ENCODE peak calls at places on chromosomes 12 and 14, in ten cellular contexts. One of them, this sample, is unnamed.

GRCh38 chr12:47346251-47347019 is 266.7 kb upstream of the AMIGO2 start:
- DNase-seq in RWPE1: no peak
- DNase-seq in lower lobe of right lung: no peak
- DNase-seq in psoas muscle: no peak
- DNase-seq in mesendoderm: peak
- DNase-seq in heart left ventricle: no peak
- DNase-seq in suprapubic skin: no peak
- DNase-seq in endodermal cell: no peak
- DNase-seq in H9: no peak
- DNase-seq in cardiac muscle cell: no peak
- DNase-seq in this sample: no peak

GRCh38 chr14:32576088-32576795 is 247.1 kb downstream of the AKAP6 start:
- DNase-seq in RWPE1: peak
- DNase-seq in lower lobe of right lung: no peak
- DNase-seq in psoas muscle: no peak
- DNase-seq in mesendoderm: peak
- DNase-seq in heart left ventricle: peak
- DNase-seq in suprapubic skin: no peak
- DNase-seq in endodermal cell: peak
- DNase-seq in H9: peak
- DNase-seq in cardiac muscle cell: peak
- DNase-seq in this sample: no peak

GRCh38 chr12:103571286-103571685 is 15.8 kb upstream of the STAB2 start:
- DNase-seq in RWPE1: no peak
- DNase-seq in lower lobe of right lung: peak
- DNase-seq in psoas muscle: no peak
- DNase-seq in mesendoderm: peak
- DNase-seq in heart left ventricle: no peak
- DNase-seq in suprapubic skin: no peak
- DNase-seq in endodermal cell: peak
- DNase-seq in H9: peak
- DNase-seq in cardiac muscle cell: peak
- DNase-seq in this sample: no peak

GRCh38 chr12:68785358-68785757 is 22.6 kb upstream of the MDM2 start:
- DNase-seq in RWPE1: peak
- DNase-seq in lower lobe of right lung: no peak
- DNase-seq in psoas muscle: no peak
- DNase-seq in mesendoderm: no peak
- DNase-seq in heart left ventricle: no peak
- DNase-seq in suprapubic skin: no peak
- DNase-seq in endodermal cell: no peak
- DNase-seq in H9: no peak
- DNase-seq in cardiac muscle cell: peak
- DNase-seq in this sample: no peak

GRCh38 chr12:30166416-30166815 is 382.7 kb upstream of the TMTC1 start:
- DNase-seq in RWPE1: no peak
- DNase-seq in lower lobe of right lung: no peak
- DNase-seq in psoas muscle: no peak
- DNase-seq in mesendoderm: no peak
- DNase-seq in heart left ventricle: no peak
- DNase-seq in suprapubic skin: no peak
- DNase-seq in endodermal cell: no peak
- DNase-seq in H9: no peak
- DNase-seq in cardiac muscle cell: peak
- DNase-seq in this sample: no peak

GRCh38 chr14:100487304-100487703 is 99.9 kb downstream of the BEGAIN start:
- DNase-seq in RWPE1: no peak
- DNase-seq in lower lobe of right lung: no peak
- DNase-seq in psoas muscle: no peak
- DNase-seq in mesendoderm: no peak
- DNase-seq in heart left ventricle: no peak
- DNase-seq in suprapubic skin: no peak
- DNase-seq in endodermal cell: no peak
- DNase-seq in H9: no peak
- DNase-seq in cardiac muscle cell: no peak
- DNase-seq in this sample: no peak

GRCh38 chr12:111444706-111445310 is 39.1 kb downstream of the SH2B3 start:
- DNase-seq in RWPE1: no peak
- DNase-seq in lower lobe of right lung: peak
- DNase-seq in psoas muscle: peak
- DNase-seq in mesendoderm: peak
- DNase-seq in heart left ventricle: peak
- DNase-seq in suprapubic skin: no peak
- DNase-seq in endodermal cell: peak
- DNase-seq in H9: no peak
- DNase-seq in cardiac muscle cell: peak
- DNase-seq in this sample: no peak

GRCh38 chr12:1660304-1661187 is 30.3 kb upstream of the ADIPOR2 start:
- DNase-seq in RWPE1: peak
- DNase-seq in lower lobe of right lung: peak
- DNase-seq in psoas muscle: peak
- DNase-seq in mesendoderm: no peak
- DNase-seq in heart left ventricle: no peak
- DNase-seq in suprapubic skin: peak
- DNase-seq in endodermal cell: peak
- DNase-seq in H9: no peak
- DNase-seq in cardiac muscle cell: peak
- DNase-seq in this sample: peak

GRCh38 chr14:69528930-69529329 is 44.4 kb downstream of the PLEKHD1 start:
- DNase-seq in RWPE1: no peak
- DNase-seq in lower lobe of right lung: no peak
- DNase-seq in psoas muscle: no peak
- DNase-seq in mesendoderm: no peak
- DNase-seq in heart left ventricle: no peak
- DNase-seq in suprapubic skin: no peak
- DNase-seq in endodermal cell: no peak
- DNase-seq in H9: no peak
- DNase-seq in cardiac muscle cell: no peak
- DNase-seq in this sample: no peak

GRCh38 chr14:25537846-25538455 is 488.0 kb upstream of the STXBP6 start:
- DNase-seq in RWPE1: no peak
- DNase-seq in lower lobe of right lung: no peak
- DNase-seq in psoas muscle: no peak
- DNase-seq in mesendoderm: peak
- DNase-seq in heart left ventricle: no peak
- DNase-seq in suprapubic skin: no peak
- DNase-seq in endodermal cell: peak
- DNase-seq in H9: peak
- DNase-seq in cardiac muscle cell: no peak
- DNase-seq in this sample: no peak

GRCh38 chr12:117151195-117152031 is 38.9 kb downstream of the FBXO21 start:
- DNase-seq in RWPE1: no peak
- DNase-seq in lower lobe of right lung: peak
- DNase-seq in psoas muscle: peak
- DNase-seq in mesendoderm: peak
- DNase-seq in heart left ventricle: peak
- DNase-seq in suprapubic skin: peak
- DNase-seq in endodermal cell: peak
- DNase-seq in H9: peak
- DNase-seq in cardiac muscle cell: peak
- DNase-seq in this sample: no peak

GRCh38 chr12:95998611-95999300 is 2.6 kb upstream of the HAL start:
- DNase-seq in RWPE1: peak
- DNase-seq in lower lobe of right lung: no peak
- DNase-seq in psoas muscle: no peak
- DNase-seq in mesendoderm: peak
- DNase-seq in heart left ventricle: peak
- DNase-seq in suprapubic skin: no peak
- DNase-seq in endodermal cell: peak
- DNase-seq in H9: peak
- DNase-seq in cardiac muscle cell: peak
- DNase-seq in this sample: no peak

GRCh38 chr12:3114671-3115070 is 37.5 kb downstream of the TSPAN9 start:
- DNase-seq in RWPE1: no peak
- DNase-seq in lower lobe of right lung: no peak
- DNase-seq in psoas muscle: peak
- DNase-seq in mesendoderm: no peak
- DNase-seq in heart left ventricle: no peak
- DNase-seq in suprapubic skin: no peak
- DNase-seq in endodermal cell: no peak
- DNase-seq in H9: no peak
- DNase-seq in cardiac muscle cell: no peak
- DNase-seq in this sample: no peak

GRCh38 chr14:35944847-35945246 is 118.7 kb downstream of the BRMS1L start:
- DNase-seq in RWPE1: peak
- DNase-seq in lower lobe of right lung: no peak
- DNase-seq in psoas muscle: no peak
- DNase-seq in mesendoderm: peak
- DNase-seq in heart left ventricle: no peak
- DNase-seq in suprapubic skin: no peak
- DNase-seq in endodermal cell: peak
- DNase-seq in H9: peak
- DNase-seq in cardiac muscle cell: no peak
- DNase-seq in this sample: no peak

GRCh38 chr14:35934499-35934898 is 108.4 kb downstream of the BRMS1L start:
- DNase-seq in RWPE1: no peak
- DNase-seq in lower lobe of right lung: no peak
- DNase-seq in psoas muscle: no peak
- DNase-seq in mesendoderm: no peak
- DNase-seq in heart left ventricle: no peak
- DNase-seq in suprapubic skin: no peak
- DNase-seq in endodermal cell: no peak
- DNase-seq in H9: no peak
- DNase-seq in cardiac muscle cell: no peak
- DNase-seq in this sample: no peak

GRCh38 chr14:35940291-35940690 is 114.2 kb downstream of the BRMS1L start:
- DNase-seq in RWPE1: no peak
- DNase-seq in lower lobe of right lung: no peak
- DNase-seq in psoas muscle: no peak
- DNase-seq in mesendoderm: no peak
- DNase-seq in heart left ventricle: no peak
- DNase-seq in suprapubic skin: no peak
- DNase-seq in endodermal cell: no peak
- DNase-seq in H9: no peak
- DNase-seq in cardiac muscle cell: no peak
- DNase-seq in this sample: no peak
- H3K27ac ChIP-seq in RWPE1: no peak
- H3K27ac ChIP-seq in lower lobe of right lung: no peak
- H3K27ac ChIP-seq in psoas muscle: no peak
- H3K27ac ChIP-seq in mesendoderm: no peak
- H3K27ac ChIP-seq in heart left ventricle: no peak
- H3K27ac ChIP-seq in suprapubic skin: no peak
- H3K27ac ChIP-seq in endodermal cell: no peak
- H3K27ac ChIP-seq in H9: no peak
- H3K27ac ChIP-seq in cardiac muscle cell: no peak
- H3K27ac ChIP-seq in this sample: no peak

GRCh38 chr12:63525831-63526230 is 142.5 kb downstream of the DPY19L2 start:
- DNase-seq in RWPE1: no peak
- DNase-seq in lower lobe of right lung: no peak
- DNase-seq in psoas muscle: no peak
- DNase-seq in mesendoderm: no peak
- DNase-seq in heart left ventricle: no peak
- DNase-seq in suprapubic skin: no peak
- DNase-seq in endodermal cell: no peak
- DNase-seq in H9: no peak
- DNase-seq in cardiac muscle cell: no peak
- DNase-seq in this sample: no peak
- H3K27ac ChIP-seq in RWPE1: no peak
- H3K27ac ChIP-seq in lower lobe of right lung: no peak
- H3K27ac ChIP-seq in psoas muscle: no peak
- H3K27ac ChIP-seq in mesendoderm: no peak
- H3K27ac ChIP-seq in heart left ventricle: no peak
- H3K27ac ChIP-seq in suprapubic skin: no peak
- H3K27ac ChIP-seq in endodermal cell: no peak
- H3K27ac ChIP-seq in H9: no peak
- H3K27ac ChIP-seq in cardiac muscle cell: no peak
- H3K27ac ChIP-seq in this sample: no peak

GRCh38 chr12:113135178-113136127 is at the start of gene RASAL1:
- DNase-seq in RWPE1: peak
- DNase-seq in lower lobe of right lung: peak
- DNase-seq in psoas muscle: no peak
- DNase-seq in mesendoderm: peak
- DNase-seq in heart left ventricle: no peak
- DNase-seq in suprapubic skin: no peak
- DNase-seq in endodermal cell: peak
- DNase-seq in H9: peak
- DNase-seq in cardiac muscle cell: no peak
- DNase-seq in this sample: no peak
- H3K27ac ChIP-seq in RWPE1: no peak
- H3K27ac ChIP-seq in lower lobe of right lung: no peak
- H3K27ac ChIP-seq in psoas muscle: no peak
- H3K27ac ChIP-seq in mesendoderm: no peak
- H3K27ac ChIP-seq in heart left ventricle: no peak
- H3K27ac ChIP-seq in suprapubic skin: peak
- H3K27ac ChIP-seq in endodermal cell: no peak
- H3K27ac ChIP-seq in H9: no peak
- H3K27ac ChIP-seq in cardiac muscle cell: no peak
- H3K27ac ChIP-seq in this sample: peak

GRCh38 chr12:105272152-105272551 is 36.2 kb upstream of the APPL2 start:
- DNase-seq in RWPE1: no peak
- DNase-seq in lower lobe of right lung: no peak
- DNase-seq in psoas muscle: no peak
- DNase-seq in mesendoderm: no peak
- DNase-seq in heart left ventricle: no peak
- DNase-seq in suprapubic skin: no peak
- DNase-seq in endodermal cell: no peak
- DNase-seq in H9: no peak
- DNase-seq in cardiac muscle cell: no peak
- DNase-seq in this sample: no peak

GRCh38 chr12:105264771-105265170 is 28.8 kb upstream of the APPL2 start:
- DNase-seq in RWPE1: no peak
- DNase-seq in lower lobe of right lung: no peak
- DNase-seq in psoas muscle: no peak
- DNase-seq in mesendoderm: no peak
- DNase-seq in heart left ventricle: no peak
- DNase-seq in suprapubic skin: no peak
- DNase-seq in endodermal cell: no peak
- DNase-seq in H9: no peak
- DNase-seq in cardiac muscle cell: no peak
- DNase-seq in this sample: no peak

GRCh38 chr12:105270671-105271255 is 34.8 kb upstream of the APPL2 start:
- DNase-seq in RWPE1: no peak
- DNase-seq in lower lobe of right lung: no peak
- DNase-seq in psoas muscle: no peak
- DNase-seq in mesendoderm: peak
- DNase-seq in heart left ventricle: no peak
- DNase-seq in suprapubic skin: no peak
- DNase-seq in endodermal cell: no peak
- DNase-seq in H9: no peak
- DNase-seq in cardiac muscle cell: no peak
- DNase-seq in this sample: no peak

GRCh38 chr12:105271364-105271763 is 35.4 kb upstream of the APPL2 start:
- DNase-seq in RWPE1: no peak
- DNase-seq in lower lobe of right lung: no peak
- DNase-seq in psoas muscle: no peak
- DNase-seq in mesendoderm: no peak
- DNase-seq in heart left ventricle: no peak
- DNase-seq in suprapubic skin: no peak
- DNase-seq in endodermal cell: no peak
- DNase-seq in H9: no peak
- DNase-seq in cardiac muscle cell: no peak
- DNase-seq in this sample: no peak

DNA sequence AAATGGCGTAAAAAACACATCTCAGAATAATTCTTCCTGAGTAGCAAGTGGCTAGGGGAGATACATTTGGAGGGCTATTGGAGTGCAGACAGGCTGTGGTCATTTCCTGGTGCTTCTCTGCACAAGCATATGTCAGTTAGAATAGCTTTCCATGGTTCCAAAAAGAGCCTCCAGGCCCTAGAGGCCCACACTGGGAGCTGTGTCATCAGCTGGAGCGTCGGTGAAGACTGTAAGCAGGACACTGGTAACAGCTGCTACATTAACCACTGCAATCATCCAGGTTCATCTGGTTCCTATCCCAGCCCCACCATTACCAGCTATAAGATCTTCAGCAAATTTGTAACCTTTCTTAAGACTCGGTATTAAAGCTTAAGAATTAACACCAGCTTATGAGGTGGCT is 31.7 kb upstream of the APPL2 start:
- DNase-seq in RWPE1: no peak
- DNase-seq in lower lobe of right lung: no peak
- DNase-seq in psoas muscle: no peak
- DNase-seq in mesendoderm: no peak
- DNase-seq in heart left ventricle: no peak
- DNase-seq in suprapubic skin: no peak
- DNase-seq in endodermal cell: no peak
- DNase-seq in H9: no peak
- DNase-seq in cardiac muscle cell: no peak
- DNase-seq in this sample: no peak
- H3K27ac ChIP-seq in RWPE1: no peak
- H3K27ac ChIP-seq in lower lobe of right lung: no peak
- H3K27ac ChIP-seq in psoas muscle: no peak
- H3K27ac ChIP-seq in mesendoderm: no peak
- H3K27ac ChIP-seq in heart left ventricle: no peak
- H3K27ac ChIP-seq in suprapubic skin: no peak
- H3K27ac ChIP-seq in endodermal cell: no peak
- H3K27ac ChIP-seq in H9: no peak
- H3K27ac ChIP-seq in cardiac muscle cell: no peak
- H3K27ac ChIP-seq in this sample: no peak

This sample was measured in epithelial cell of prostate.